ENCODE peak calls at places on chromosomes 12 and 14, in seven cellular contexts. E, X, I, T, P, B and Z are unnamed samples.

GRCh38 chr12:54374555-54375257 is 9.8 kb downstream of the ZNF385A start:
- DNase-seq in E (no peak), X (no peak), I (no peak), T (no peak), P (no peak), B (no peak), Z (no peak)

GRCh38 chr14:100775351-100775830 is 48.7 kb downstream of the DLK1 start:
- DNase-seq in E (no peak), X (no peak), I (no peak), T (peak), P (no peak), B (no peak), Z (no peak)

GRCh38 chr14:31926652-31927347 is 150.3 kb upstream of the ARHGAP5 start:
- DNase-seq in E (no peak), X (no peak), I (no peak), T (peak), P (peak), B (no peak), Z (no peak)

GRCh38 chr12:52318241-52318990 is 2.8 kb downstream of the KRT83 start:
- DNase-seq in E (no peak), X (no peak), I (no peak), T (no peak), P (no peak), B (no peak), Z (no peak)

GRCh38 chr14:79278286-79278797 is 933.0 kb downstream of the DIO2 start:
- DNase-seq in E (no peak), X (peak), I (no peak), T (no peak), P (no peak), B (no peak), Z (no peak)

GRCh38 chr14:31297112-31297511 is 89.5 kb upstream of the HECTD1 start:
- DNase-seq in E (no peak), X (no peak), I (no peak), T (no peak), P (no peak), B (no peak), Z (no peak)

GRCh38 chr14:21902561-21903199 is 229.1 kb upstream of the OR4E1 start:
- DNase-seq in E (peak), X (peak), I (no peak), T (peak), P (no peak), B (no peak), Z (no peak)

GRCh38 chr14:81165188-81165587 is 55.6 kb downstream of the GTF2A1 start:
- DNase-seq in E (no peak), X (no peak), I (no peak), T (no peak), P (no peak), B (no peak), Z (no peak)

GRCh38 chr12:122128481-122128880 is 45.5 kb downstream of the IL31 start:
- DNase-seq in E (no peak), X (no peak), I (peak), T (no peak), P (no peak), B (no peak), Z (no peak)

GRCh38 chr12:32681272-32681671 is 2.2 kb downstream of the DNM1L start:
- DNase-seq in E (no peak), X (no peak), I (no peak), T (no peak), P (no peak), B (no peak), Z (no peak)

GRCh38 chr12:88756153-88756552 is 175.9 kb upstream of the KITLG start:
- DNase-seq in E (no peak), X (no peak), I (no peak), T (no peak), P (no peak), B (no peak), Z (no peak)

GRCh38 chr12:54394281-54394719 is 9.8 kb upstream of the ZNF385A start:
- DNase-seq in E (peak), X (peak), I (peak), T (peak), P (peak), B (no peak), Z (no peak)

GRCh38 chr12:69916541-69917270 is 91.7 kb downstream of the MYRFL start:
- DNase-seq in E (peak), X (no peak), I (no peak), T (peak), P (no peak), B (no peak), Z (no peak)

GRCh38 chr12:48958049-48958388 is 732 bp upstream of the ARF3 start:
- DNase-seq in E (no peak), X (no peak), I (no peak), T (no peak), P (no peak), B (no peak), Z (no peak)

GRCh38 chr14:55562135-55562534 is 17.9 kb upstream of the KTN1 start:
- DNase-seq in E (no peak), X (no peak), I (no peak), T (no peak), P (no peak), B (no peak), Z (no peak)

GRCh38 chr12:49673446-49674317 is 33.5 kb downstream of the FMNL3 start:
- DNase-seq in E (peak), X (peak), I (peak), T (peak), P (peak), B (no peak), Z (peak)

GRCh38 chr12:124506145-124506831 is 61.1 kb downstream of the NCOR2 start:
- DNase-seq in E (peak), X (peak), I (no peak), T (peak), P (no peak), B (no peak), Z (no peak)

GRCh38 chr14:65783576-65783975 is 371.0 kb downstream of the FUT8 start:
- DNase-seq in E (no peak), X (no peak), I (no peak), T (no peak), P (no peak), B (no peak), Z (no peak)

GRCh38 chr12:102567031-102567985 is 86.9 kb upstream of the IGF1 start:
- DNase-seq in E (peak), X (no peak), I (peak), T (peak), P (peak), B (no peak), Z (no peak)

GRCh38 chr14:64218344-64219240 is 75.6 kb downstream of the ESR2 start:
- DNase-seq in E (no peak), X (no peak), I (no peak), T (no peak), P (no peak), B (no peak), Z (no peak)

GRCh38 chr12:109444263-109444662 is 32.8 kb downstream of the KCTD10 start:
- DNase-seq in E (no peak), X (no peak), I (no peak), T (no peak), P (no peak), B (no peak), Z (no peak)

GRCh38 chr12:132638541-132639408 is 20.2 kb downstream of the P2RX2 start:
- DNase-seq in E (peak), X (peak), I (peak), T (peak), P (peak), B (no peak), Z (no peak)

GRCh38 chr14:75279153-75279738 is 618 bp downstream of the FOS start:
- DNase-seq in E (peak), X (no peak), I (no peak), T (peak), P (peak), B (no peak), Z (no peak)

GRCh38 chr12:38895446-38895845 is 9.9 kb downstream of the CPNE8 start:
- DNase-seq in E (no peak), X (no peak), I (no peak), T (no peak), P (no peak), B (no peak), Z (no peak)

GRCh38 chr12:49666176-49666575 is 41.0 kb downstream of the FMNL3 start:
- DNase-seq in E (no peak), X (no peak), I (no peak), T (no peak), P (no peak), B (no peak), Z (no peak)

GRCh38 chr14:64730681-64731080 is 26.5 kb downstream of the PLEKHG3 start:
- DNase-seq in E (no peak), X (no peak), I (no peak), T (no peak), P (no peak), B (no peak), Z (no peak)

GRCh38 chr12:70733385-70733784 is 96.2 kb upstream of the PTPRB start:
- DNase-seq in E (peak), X (no peak), I (peak), T (peak), P (peak), B (peak), Z (peak)

GRCh38 chr14:104687601-104688504 is 1.6 kb upstream of the INF2 start:
- DNase-seq in E (peak), X (peak), I (peak), T (peak), P (no peak), B (no peak), Z (no peak)
- H3K9ac ChIP-seq in E (peak), X (no peak), I (no peak), T (no peak), P (no peak), B (no peak), Z (no peak)

DNA sequence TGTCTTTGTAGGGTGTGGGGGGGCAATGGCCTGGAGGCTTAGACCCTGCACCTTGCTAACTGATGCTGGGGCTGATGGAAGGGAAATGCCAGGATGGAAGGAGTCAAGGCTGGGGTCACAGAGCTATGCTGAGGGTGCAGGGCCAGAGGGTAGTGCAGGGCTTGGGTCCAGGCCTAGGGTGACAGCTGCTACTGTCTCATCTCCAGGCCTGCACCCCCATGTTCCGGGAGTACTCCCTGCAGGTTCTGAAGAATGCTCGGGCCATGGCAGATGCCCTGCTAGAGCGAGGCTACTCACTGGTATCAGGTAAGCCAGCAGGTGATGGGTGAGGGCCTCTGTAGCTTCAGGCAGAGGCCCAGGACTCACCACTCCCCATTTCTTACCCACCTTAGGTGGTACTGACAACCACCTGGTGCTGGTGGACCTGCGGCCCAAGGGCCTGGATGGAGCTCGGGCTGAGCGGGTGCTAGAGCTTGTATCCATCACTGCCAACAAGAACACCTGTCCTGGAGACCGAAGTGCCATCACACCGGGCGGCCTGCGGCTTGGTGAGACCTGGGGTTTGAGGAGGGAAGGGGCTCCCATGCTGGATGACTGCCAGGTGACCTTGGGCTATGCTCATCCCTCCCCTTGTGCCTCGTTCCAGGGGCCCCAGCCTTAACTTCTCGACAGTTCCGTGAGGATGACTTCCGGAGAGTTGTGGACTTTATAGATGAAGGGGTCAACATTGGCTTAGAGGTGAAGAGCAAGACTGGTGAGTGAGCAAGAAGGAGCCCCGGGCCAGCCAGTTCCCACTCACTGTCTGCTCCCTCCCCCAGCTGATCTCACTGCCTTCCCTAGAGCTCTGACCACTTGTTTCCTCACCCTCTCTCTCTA is 4.1 kb downstream of the SHMT2 start:
- DNase-seq in E (no peak), X (no peak), I (no peak), T (peak), P (peak), B (no peak), Z (no peak)
- H2BK5ac ChIP-seq in E (no peak), X (no peak), I (no peak), T (no peak), P (no peak), B (no peak), Z (no peak)

GRCh38 chr12:80176706-80177105 is 77.4 kb downstream of the OTOGL start:
- DNase-seq in E (no peak), X (no peak), I (no peak), T (no peak), P (no peak), B (no peak), Z (no peak)

GRCh38 chr12:80173465-80173864 is 74.1 kb downstream of the OTOGL start:
- DNase-seq in E (peak), X (peak), I (no peak), T (no peak), P (no peak), B (no peak), Z (no peak)

GRCh38 chr12:80183939-80184338 is 84.6 kb downstream of the OTOGL start:
- DNase-seq in E (no peak), X (no peak), I (no peak), T (peak), P (peak), B (no peak), Z (no peak)

GRCh38 chr12:80175307-80175930 is 76.1 kb downstream of the OTOGL start:
- DNase-seq in E (peak), X (no peak), I (no peak), T (no peak), P (peak), B (no peak), Z (no peak)

DNA sequence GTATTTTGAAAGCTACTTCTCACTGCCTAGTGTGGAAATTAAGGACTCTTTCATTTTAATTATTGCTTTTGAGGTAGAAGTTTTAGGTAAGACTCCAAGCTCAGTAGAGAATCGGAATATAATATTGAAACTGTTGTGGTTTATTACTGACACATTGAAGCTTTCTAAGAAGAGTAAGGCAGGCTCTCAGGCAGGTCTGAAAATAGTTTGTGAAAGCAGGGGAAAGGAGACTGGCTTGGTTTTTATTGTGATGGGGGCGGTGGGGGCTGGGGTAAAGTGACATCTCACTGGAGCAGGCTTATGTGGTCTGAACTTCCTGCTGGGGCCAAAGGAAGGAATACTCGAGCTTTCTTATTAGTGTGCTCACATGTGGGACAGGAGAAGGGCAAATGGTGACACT is 79.5 kb downstream of the OTOGL start:
- DNase-seq in E (no peak), X (no peak), I (no peak), T (no peak), P (no peak), B (no peak), Z (no peak)
- H3K9ac ChIP-seq in E (no peak), X (no peak), I (no peak), T (no peak), P (no peak), B (no peak), Z (no peak)

GRCh38 chr14:38278035-38278434 is 22.1 kb upstream of the CLEC14A start:
- DNase-seq in E (no peak), X (no peak), I (no peak), T (no peak), P (no peak), B (no peak), Z (no peak)
- H2BK5ac ChIP-seq in E (no peak), X (no peak), I (no peak), T (no peak), P (no peak), B (no peak), Z (no peak)

GRCh38 chr12:11797317-11797913 is 147.9 kb downstream of the ETV6 start:
- DNase-seq in E (peak), X (no peak), I (peak), T (peak), P (peak), B (no peak), Z (no peak)
- H3K9ac ChIP-seq in E (no peak), X (no peak), I (no peak), T (no peak), P (peak), B (no peak), Z (no peak)

GRCh38 chr14:72547999-72548398 is 345.9 kb downstream of the DPF3 start:
- DNase-seq in E (no peak), X (no peak), I (no peak), T (no peak), P (no peak), B (no peak), Z (no peak)
- H2BK5ac ChIP-seq in E (no peak), X (no peak), I (no peak), T (no peak), P (no peak), B (no peak), Z (no peak)

DNA sequence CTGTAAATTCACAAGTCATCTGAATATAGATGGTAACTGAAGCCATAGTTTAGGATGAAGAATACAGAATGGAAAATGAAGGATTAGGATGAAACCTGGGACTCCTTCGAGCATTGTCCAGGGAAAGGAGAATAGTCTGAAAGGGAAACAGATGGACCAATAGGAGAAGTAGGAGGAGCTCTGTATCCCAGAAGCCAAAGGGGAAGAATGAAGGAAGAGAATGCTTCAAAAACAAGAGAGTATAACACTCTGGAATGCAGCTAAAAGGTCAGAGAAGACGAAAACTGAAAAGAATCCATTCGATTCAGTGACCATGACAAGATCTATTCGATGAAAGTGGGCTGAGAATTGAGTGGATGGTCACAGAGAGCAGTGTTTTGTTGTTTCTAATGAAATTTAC is 1.0 kb downstream of the GMFB start:
- DNase-seq in E (peak), X (no peak), I (peak), T (peak), P (peak), B (no peak), Z (no peak)
- H3K9ac ChIP-seq in E (peak), X (peak), I (no peak), T (peak), P (peak), B (peak), Z (no peak)

GRCh38 chr12:23854598-23854997 is 94.9 kb downstream of the SOX5 start:
- DNase-seq in E (no peak), X (no peak), I (no peak), T (no peak), P (no peak), B (no peak), Z (no peak)

GRCh38 chr12:23857201-23857600 is 92.3 kb downstream of the SOX5 start:
- DNase-seq in E (no peak), X (no peak), I (no peak), T (no peak), P (no peak), B (no peak), Z (peak)

GRCh38 chr12:23862746-23863145 is 86.7 kb downstream of the SOX5 start:
- DNase-seq in E (no peak), X (no peak), I (no peak), T (no peak), P (no peak), B (no peak), Z (no peak)

GRCh38 chr12:23855813-23856212 is 93.7 kb downstream of the SOX5 start:
- DNase-seq in E (no peak), X (no peak), I (no peak), T (no peak), P (no peak), B (no peak), Z (no peak)

DNA sequence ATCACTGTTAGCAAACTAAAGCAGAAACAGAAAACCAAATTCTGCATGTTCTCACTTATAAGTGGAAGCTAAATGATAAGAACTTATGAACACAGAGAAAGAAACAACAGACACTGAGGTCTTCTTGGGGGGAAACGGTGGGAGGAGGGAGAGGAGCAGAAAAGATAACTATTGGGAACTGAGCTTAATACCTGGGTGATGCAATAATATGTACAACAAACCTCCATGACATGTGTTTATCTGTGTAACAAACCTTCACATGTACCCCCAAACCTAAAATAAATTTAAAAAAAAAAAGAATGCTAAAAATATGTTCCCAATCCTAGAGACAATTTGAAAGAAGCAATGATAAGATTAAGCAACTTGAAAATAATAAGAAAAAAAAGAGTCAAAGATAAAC is 89.5 kb downstream of the SOX5 start:
- DNase-seq in E (no peak), X (no peak), I (no peak), T (no peak), P (no peak), B (no peak), Z (no peak)
- H2BK5ac ChIP-seq in E (no peak), X (no peak), I (no peak), T (no peak), P (no peak), B (no peak), Z (no peak)